ENCODE peak calls at places on chromosomes 12 and 14, in four cellular contexts. One of them, this sample, is unnamed.

GRCh38 chr14:60153996-60154395 is 11.2 kb downstream of the DHRS7 start:
- DNase-seq in GM12865: no peak
- DNase-seq in activated naive CD4-positive, alpha-beta T cell treated with anti-CD3 and anti-CD28 coated beads, Interleukin-2, amount 50 U/mL, for 72 hours: no peak
- DNase-seq in heart right ventricle: no peak
- DNase-seq in this sample: no peak

GRCh38 chr12:115160290-115161108 is 476.5 kb upstream of the TBX3 start:
- DNase-seq in GM12865: no peak
- DNase-seq in activated naive CD4-positive, alpha-beta T cell treated with anti-CD3 and anti-CD28 coated beads, Interleukin-2, amount 50 U/mL, for 72 hours: no peak
- DNase-seq in heart right ventricle: no peak
- DNase-seq in this sample: no peak

GRCh38 chr14:68683326-68683725 is 109.5 kb downstream of the ZFP36L1 start:
- DNase-seq in GM12865: no peak
- DNase-seq in activated naive CD4-positive, alpha-beta T cell treated with anti-CD3 and anti-CD28 coated beads, Interleukin-2, amount 50 U/mL, for 72 hours: no peak
- DNase-seq in heart right ventricle: no peak
- DNase-seq in this sample: no peak

GRCh38 chr14:71142375-71143038 is 235.2 kb downstream of the PCNX1 start:
- DNase-seq in GM12865: peak
- DNase-seq in activated naive CD4-positive, alpha-beta T cell treated with anti-CD3 and anti-CD28 coated beads, Interleukin-2, amount 50 U/mL, for 72 hours: peak
- DNase-seq in heart right ventricle: no peak
- DNase-seq in this sample: no peak

GRCh38 chr14:51666070-51666469 is 14.4 kb downstream of the FRMD6 start:
- DNase-seq in GM12865: no peak
- DNase-seq in activated naive CD4-positive, alpha-beta T cell treated with anti-CD3 and anti-CD28 coated beads, Interleukin-2, amount 50 U/mL, for 72 hours: no peak
- DNase-seq in heart right ventricle: no peak
- DNase-seq in this sample: no peak

GRCh38 chr14:95311752-95312151 is 8.0 kb downstream of the CLMN start:
- DNase-seq in GM12865: no peak
- DNase-seq in activated naive CD4-positive, alpha-beta T cell treated with anti-CD3 and anti-CD28 coated beads, Interleukin-2, amount 50 U/mL, for 72 hours: no peak
- DNase-seq in heart right ventricle: no peak
- DNase-seq in this sample: no peak

GRCh38 chr14:100539319-100539645 is 47.9 kb downstream of the BEGAIN start:
- DNase-seq in GM12865: no peak
- DNase-seq in activated naive CD4-positive, alpha-beta T cell treated with anti-CD3 and anti-CD28 coated beads, Interleukin-2, amount 50 U/mL, for 72 hours: no peak
- DNase-seq in heart right ventricle: no peak
- DNase-seq in this sample: peak

GRCh38 chr14:105918496-105919262 is 392.3 kb downstream of the TMEM121 start:
- DNase-seq in GM12865: peak
- DNase-seq in activated naive CD4-positive, alpha-beta T cell treated with anti-CD3 and anti-CD28 coated beads, Interleukin-2, amount 50 U/mL, for 72 hours: no peak
- DNase-seq in heart right ventricle: peak
- DNase-seq in this sample: no peak

GRCh38 chr12:40614923-40615322 is 77.3 kb upstream of the CNTN1 start:
- DNase-seq in GM12865: peak
- DNase-seq in activated naive CD4-positive, alpha-beta T cell treated with anti-CD3 and anti-CD28 coated beads, Interleukin-2, amount 50 U/mL, for 72 hours: no peak
- DNase-seq in heart right ventricle: no peak
- DNase-seq in this sample: no peak

GRCh38 chr12:128842579-128842978 is 10.7 kb upstream of the GLT1D1 start:
- DNase-seq in GM12865: no peak
- DNase-seq in activated naive CD4-positive, alpha-beta T cell treated with anti-CD3 and anti-CD28 coated beads, Interleukin-2, amount 50 U/mL, for 72 hours: no peak
- DNase-seq in heart right ventricle: no peak
- DNase-seq in this sample: no peak

GRCh38 chr14:59352951-59353350 is 112.2 kb downstream of the GPR135 start:
- DNase-seq in GM12865: no peak
- DNase-seq in activated naive CD4-positive, alpha-beta T cell treated with anti-CD3 and anti-CD28 coated beads, Interleukin-2, amount 50 U/mL, for 72 hours: no peak
- DNase-seq in heart right ventricle: no peak
- DNase-seq in this sample: no peak

GRCh38 chr14:34501997-34502396 is 37.5 kb downstream of the EAPP start:
- DNase-seq in GM12865: no peak
- DNase-seq in activated naive CD4-positive, alpha-beta T cell treated with anti-CD3 and anti-CD28 coated beads, Interleukin-2, amount 50 U/mL, for 72 hours: no peak
- DNase-seq in heart right ventricle: no peak
- DNase-seq in this sample: no peak

GRCh38 chr14:81550001-81550642 is 16.5 kb upstream of the SEL1L start:
- DNase-seq in GM12865: peak
- DNase-seq in activated naive CD4-positive, alpha-beta T cell treated with anti-CD3 and anti-CD28 coated beads, Interleukin-2, amount 50 U/mL, for 72 hours: peak
- DNase-seq in heart right ventricle: no peak
- DNase-seq in this sample: no peak

GRCh38 chr12:15543347-15543746 is 221.0 kb downstream of the PTPRO start:
- DNase-seq in GM12865: no peak
- DNase-seq in activated naive CD4-positive, alpha-beta T cell treated with anti-CD3 and anti-CD28 coated beads, Interleukin-2, amount 50 U/mL, for 72 hours: no peak
- DNase-seq in heart right ventricle: no peak
- DNase-seq in this sample: no peak